ENCODE peak calls at places on chromosomes 6 and 20, in seven cellular contexts. N, O, D, R, S, E and Q are unnamed samples.
A peak's percentile ranks its signal among the peaks of the same experiment; 100 is the strongest.

GRCh38 chr20:11080776-11081406 is 407.1 kb upstream of the JAG1 start:
- DNase-seq in R (no peak), N (no peak), E (peak; percentile 32), S (no peak), D (no peak), O (peak; percentile 35), Q (no peak)

GRCh38 chr20:39762716-39763115 is 800.6 kb downstream of the DHX35 start:
- DNase-seq in R (no peak), O (no peak), D (no peak), E (no peak), S (no peak), N (no peak), Q (no peak)

GRCh38 chr6:87993331-87993730 is 54.3 kb upstream of the SPACA1 start:
- DNase-seq in O (no peak), S (no peak), D (no peak), N (no peak), R (no peak), E (no peak), Q (no peak)

GRCh38 chr6:156154896-156155295 is 622.3 kb upstream of the ARID1B start:
- DNase-seq in S (peak; percentile 13), O (no peak), R (no peak), E (peak; percentile 8), D (no peak), N (no peak), Q (no peak)

GRCh38 chr20:4469910-4470309 is 251.8 kb upstream of the PRND start:
- DNase-seq in E (no peak), N (no peak), D (no peak), O (no peak), S (no peak), R (no peak), Q (no peak)

GRCh38 chr20:24661255-24661654 is 191.8 kb downstream of the SYNDIG1 start:
- DNase-seq in R (no peak), O (no peak), S (no peak), D (no peak), N (no peak), E (no peak), Q (no peak)

GRCh38 chr6:114467931-114468330 is 125.1 kb upstream of the HS3ST5 start:
- DNase-seq in E (peak; percentile 48), N (no peak), S (no peak), D (no peak), O (no peak), R (no peak), Q (no peak)

GRCh38 chr20:19885981-19886665 is 128.1 kb downstream of the RIN2 start:
- DNase-seq in N (peak; percentile 62), E (peak; percentile 65), D (no peak), O (no peak), R (peak; percentile 57), S (peak; percentile 48), Q (no peak)

GRCh38 chr20:57716202-57716601 is 6.4 kb upstream of the PMEPA1 start:
- DNase-seq in S (peak; percentile 61), E (peak; percentile 71), R (no peak), D (no peak), O (no peak), N (no peak), Q (no peak)

GRCh38 chr6:131281471-131282270 is 146.4 kb downstream of the AKAP7 start:
- DNase-seq in R (peak; percentile 83), S (no peak), D (peak; percentile 59), O (no peak), N (no peak), E (no peak), Q (no peak)

GRCh38 chr20:18001131-18001921 is 32.5 kb downstream of the MGME1 start:
- DNase-seq in R (peak; percentile 70), N (peak; percentile 38), E (peak; percentile 92), O (no peak), S (peak; percentile 38), D (no peak), Q (no peak)

GRCh38 chr6:45423111-45423900 is 45.6 kb upstream of the SUPT3H start:
- DNase-seq in S (peak; percentile 56), O (no peak), R (peak; percentile 80), D (peak; percentile 70), N (peak; percentile 42), E (peak; percentile 38), Q (no peak)

GRCh38 chr6:55174211-55175013 is at the start of gene HCRTR2:
- DNase-seq in R (peak; percentile 80), D (no peak), S (peak; percentile 8), E (no peak), O (no peak), N (no peak), Q (no peak)

GRCh38 chr6:33156964-33157363 is 35.3 kb downstream of the COL11A2 start:
- DNase-seq in R (no peak), E (no peak), D (no peak), O (no peak), N (no peak), S (no peak), Q (no peak)

GRCh38 chr6:6655805-6656251 is 67.3 kb downstream of the LY86 start:
- DNase-seq in S (no peak), N (no peak), R (no peak), E (no peak), O (no peak), D (peak; percentile 62), Q (no peak)

GRCh38 chr20:34512955-34513419 is 3.2 kb upstream of the DYNLRB1 start:
- DNase-seq in R (no peak), N (no peak), E (peak; percentile 17), O (no peak), D (no peak), S (no peak), Q (no peak)

GRCh38 chr20:43936371-43936770 is 21.7 kb downstream of the TOX2 start:
- DNase-seq in N (no peak), D (no peak), S (no peak), E (no peak), O (no peak), R (no peak), Q (peak; percentile 58)

GRCh38 chr6:16639689-16640480 is 121.4 kb downstream of the ATXN1 start:
- DNase-seq in N (no peak), S (peak; percentile 88), R (no peak), E (peak; percentile 85), O (no peak), D (no peak), Q (no peak)

GRCh38 chr20:38094373-38094775 is 60.8 kb downstream of the RPRD1B start:
- DNase-seq in O (no peak), D (peak; percentile 31), S (peak; percentile 80), E (peak; percentile 93), R (no peak), N (no peak), Q (no peak)

GRCh38 chr20:37741560-37741959 is 47.7 kb downstream of the CTNNBL1 start:
- DNase-seq in R (no peak), S (no peak), O (no peak), D (no peak), E (no peak), N (no peak), Q (no peak)

GRCh38 chr20:62318411-62319345 is 15.9 kb downstream of the ADRM1 start:
- DNase-seq in N (no peak), R (no peak), S (no peak), D (no peak), O (no peak), E (peak; percentile 23), Q (no peak)

GRCh38 chr6:47135772-47136171 is 93.6 kb upstream of the ADGRF1 start:
- DNase-seq in E (peak; percentile 92), O (peak; percentile 34), D (no peak), S (peak; percentile 89), N (no peak), R (no peak), Q (peak; percentile 18)

GRCh38 chr6:159692303-159693127 is 526 bp downstream of the SOD2 start:
- DNase-seq in S (peak; percentile 44), E (peak; percentile 49), O (no peak), D (peak; percentile 74), N (peak; percentile 61), R (peak; percentile 78), Q (peak; percentile 46)

GRCh38 chr6:54990001-54990400 is 143.4 kb downstream of the FAM83B start:
- DNase-seq in D (no peak), R (no peak), E (no peak), S (no peak), N (no peak), O (no peak), Q (no peak)

GRCh38 chr6:44926556-44926955 is 401.6 kb upstream of the RUNX2 start:
- DNase-seq in D (no peak), N (no peak), E (peak; percentile 40), R (no peak), S (no peak), O (no peak), Q (no peak)

GRCh38 chr20:23105193-23105592 is 19.1 kb upstream of the CD93 start:
- DNase-seq in R (no peak), O (no peak), E (no peak), N (no peak), D (no peak), S (no peak), Q (no peak)

GRCh38 chr6:106667022-106667402 is 37.6 kb downstream of the QRSL1 start:
- DNase-seq in D (no peak), O (no peak), N (no peak), R (no peak), S (no peak), E (no peak), Q (no peak)

GRCh38 chr6:166782541-166782940 is 155.5 kb upstream of the RPS6KA2 start:
- DNase-seq in S (no peak), E (no peak), N (no peak), D (no peak), O (no peak), R (no peak), Q (no peak)

GRCh38 chr6:63394656-63395308 is 75.0 kb upstream of the LGSN start:
- DNase-seq in D (no peak), N (no peak), S (no peak), R (no peak), O (no peak), E (no peak), Q (no peak)

GRCh38 chr6:26240981-26241770 is 123.8 kb upstream of the BTN3A2 start:
- DNase-seq in E (peak; percentile 87), N (no peak), O (no peak), S (peak; percentile 80), D (peak; percentile 77), R (peak; percentile 54), Q (no peak)

GRCh38 chr6:33860706-33861474 is 57.1 kb upstream of the MLN start:
- DNase-seq in E (peak; percentile 48), O (peak; percentile 48), S (no peak), D (no peak), N (no peak), R (no peak), Q (no peak)

GRCh38 chr20:56685879-56686278 is 56.8 kb downstream of the TFAP2C start:
- DNase-seq in S (no peak), O (no peak), N (no peak), E (no peak), R (no peak), D (no peak), Q (no peak)

GRCh38 chr20:38159949-38160756 is 4.9 kb downstream of the TGM2 start:
- DNase-seq in N (no peak), R (no peak), S (no peak), D (no peak), O (no peak), E (no peak), Q (no peak)

GRCh38 chr6:32255212-32256153 is 31.6 kb upstream of the NOTCH4 start:
- DNase-seq in S (peak; percentile 95), R (peak; percentile 92), N (peak; percentile 81), E (peak; percentile 95), D (peak; percentile 66), O (no peak), Q (no peak)

GRCh38 chr6:17454316-17455005 is 61.1 kb downstream of the CAP2 start:
- DNase-seq in S (peak; percentile 96), D (no peak), N (no peak), E (no peak), R (no peak), O (no peak), Q (no peak)